ENCODE peak calls at places on chromosomes 11 and 22, in five cellular contexts. Y, J, R, X and W are unnamed samples.

GRCh38 chr11:28049338-28050216 is 58.4 kb downstream of the KIF18A start:
- DNase-seq in J (no peak), X (peak; percentile 32), R (peak; percentile 47), Y (no peak), W (no peak)

GRCh38 chr11:120055646-120056045 is 82.3 kb downstream of the TRIM29 start:
- DNase-seq in Y (no peak), R (no peak), J (peak; percentile 38), X (peak; percentile 8), W (no peak)

GRCh38 chr11:119484741-119485605 is 62.0 kb upstream of the THY1 start:
- DNase-seq in X (no peak), R (no peak), J (no peak), Y (no peak), W (no peak)

GRCh38 chr22:46055851-46056168 is 78.8 kb upstream of the WNT7B start:
- DNase-seq in Y (no peak), J (no peak), R (peak; percentile 7), X (no peak), W (no peak)

GRCh38 chr11:37721485-37721884 is 1123.4 kb upstream of the RAG2 start:
- DNase-seq in X (peak; percentile 49), Y (no peak), J (no peak), R (no peak), W (no peak)

GRCh38 chr22:20569059-20570058 is 61.9 kb downstream of the MED15 start:
- DNase-seq in J (peak; percentile 90), Y (no peak), X (peak; percentile 96), R (peak; percentile 98), W (no peak)

GRCh38 chr11:3659595-3660515 is 11.3 kb downstream of the CHRNA10 start:
- DNase-seq in Y (no peak), J (no peak), X (no peak), R (no peak), W (peak; percentile 15)

GRCh38 chr11:45108070-45109064 is 38.1 kb upstream of the PRDM11 start:
- DNase-seq in R (no peak), Y (no peak), X (no peak), J (no peak), W (no peak)

GRCh38 chr11:118872403-118872821 is 11.3 kb upstream of the CXCR5 start:
- DNase-seq in Y (peak; percentile 99), J (no peak), X (no peak), R (no peak), W (no peak)

GRCh38 chr11:76670475-76671235 is at the start of gene LRRC32:
- DNase-seq in Y (no peak), X (no peak), J (no peak), R (no peak), W (no peak)

GRCh38 chr11:71138737-71139425 is 113.5 kb downstream of the SHANK2 start:
- DNase-seq in R (no peak), Y (no peak), X (no peak), J (no peak), W (no peak)

GRCh38 chr22:40235418-40235817 is 57.7 kb downstream of the TNRC6B start:
- DNase-seq in X (no peak), Y (no peak), J (no peak), R (no peak), W (no peak)

GRCh38 chr22:28034760-28035401 is 115.8 kb upstream of the PITPNB start:
- DNase-seq in J (no peak), X (peak; percentile 85), Y (no peak), R (peak; percentile 86), W (no peak)

GRCh38 chr22:49244466-49245420 is 582.9 kb downstream of the BRD1 start:
- DNase-seq in X (no peak), J (no peak), Y (no peak), R (no peak), W (no peak)

GRCh38 chr11:4125141-4125540 is 30.5 kb downstream of the RRM1 start:
- DNase-seq in R (peak; percentile 5), X (peak; percentile 33), Y (no peak), J (no peak), W (no peak)

GRCh38 chr11:996681-997080 is 39.8 kb downstream of the MUC6 start:
- DNase-seq in R (no peak), J (no peak), Y (no peak), X (no peak), W (no peak)

GRCh38 chr11:997907-998306 is 38.6 kb downstream of the MUC6 start:
- DNase-seq in Y (no peak), X (no peak), J (no peak), R (no peak), W (no peak)

GRCh38 chr11:995058-995751 is 41.3 kb downstream of the MUC6 start:
- DNase-seq in J (no peak), X (no peak), R (no peak), Y (no peak), W (peak; percentile 19)

GRCh38 chr11:993632-994167 is 42.8 kb downstream of the MUC6 start:
- DNase-seq in Y (no peak), X (no peak), J (no peak), R (no peak), W (no peak)

GRCh38 chr11:995752-996420 is 40.6 kb downstream of the MUC6 start:
- DNase-seq in R (peak; percentile 48), J (no peak), X (peak; percentile 24), Y (no peak), W (no peak)
- H3K4me3 ChIP-seq in R (no peak overlapping the region), J (no peak overlapping the region), X (no peak overlapping the region), Y (no peak overlapping the region), W (no peak overlapping the region)

GRCh38 chr11:131408011-131408640 is 37.7 kb downstream of the NTM start:
- DNase-seq in X (peak; percentile 10), R (peak; percentile 16), Y (peak; percentile 79), J (no peak), W (peak; percentile 59)
- TF ChIP-seq CTCF in X (peak; percentile 16), R (peak; percentile 48), Y (peak; percentile 90), J (peak; percentile 52), W (peak; percentile 95)

DNA sequence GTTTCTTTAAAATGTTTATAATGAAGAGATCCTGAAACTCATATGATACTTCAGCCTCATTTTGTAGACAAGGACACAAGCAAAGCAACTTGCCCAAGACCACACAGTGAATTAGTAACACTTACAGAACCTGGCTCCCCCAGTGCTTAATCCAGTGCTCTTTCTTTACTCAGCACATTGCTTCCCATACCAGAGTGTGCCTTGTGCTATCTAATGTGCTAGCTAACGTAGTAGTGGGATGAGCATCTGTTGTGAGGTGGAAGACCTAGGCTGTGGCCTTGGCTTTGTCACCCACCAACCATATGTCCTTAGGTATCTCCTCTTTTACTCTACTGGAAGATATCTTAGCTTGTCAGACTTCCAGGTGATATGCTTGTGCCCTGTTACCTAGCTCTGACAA is 5.1 kb downstream of the SPCS2 start:
- DNase-seq in J (no peak), X (no peak), R (no peak), Y (no peak), W (no peak)
- H3K4me3 ChIP-seq in J (no peak overlapping the region), X (no peak overlapping the region), R (no peak overlapping the region), Y (peak overlapping the region; percentile 46), W (no peak overlapping the region)

DNA sequence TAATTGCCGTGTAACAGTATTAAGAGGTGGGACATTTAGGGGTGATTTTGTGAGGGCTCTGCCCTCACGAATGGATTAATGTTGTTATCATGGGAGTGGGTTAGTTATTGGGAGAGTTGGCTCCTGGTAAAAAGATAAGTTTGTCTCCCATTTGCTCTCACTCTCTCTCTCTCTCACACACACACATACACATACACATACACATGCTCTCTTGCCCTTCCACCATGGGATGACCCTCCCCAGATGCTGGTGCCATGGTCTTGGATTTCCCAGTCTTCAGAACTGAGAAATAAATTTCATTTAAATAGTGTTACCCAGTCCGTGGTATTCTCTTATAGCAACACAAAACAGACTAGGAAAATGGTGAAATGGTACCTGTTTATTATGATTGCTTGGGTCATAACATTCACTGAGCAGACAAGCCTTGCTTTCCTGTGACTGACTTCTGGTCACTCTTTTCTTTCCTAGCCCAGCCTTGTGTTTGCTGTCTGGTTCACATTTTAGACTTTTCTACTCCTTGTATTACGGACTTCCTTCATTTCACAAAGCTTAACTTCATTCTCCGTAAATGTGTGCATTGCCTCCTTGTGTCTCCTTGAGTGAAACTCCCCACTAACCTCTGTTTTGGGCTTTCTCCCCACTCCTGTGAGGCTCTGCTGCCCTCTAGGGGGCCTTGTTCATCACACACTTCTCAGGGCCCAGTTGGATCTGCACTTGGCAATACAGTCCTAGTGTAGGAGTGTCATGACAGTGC is 206.5 kb upstream of the CTSC start:
- DNase-seq in R (peak; percentile 95), Y (peak; percentile 80), X (peak; percentile 96), J (peak; percentile 89), W (peak; percentile 33)
- TF ChIP-seq CTCF in R (peak; percentile 100), Y (peak; percentile 98), X (peak; percentile 100), J (peak; percentile 99), W (peak; percentile 97)

GRCh38 chr22:24426859-24427499 is 420 bp upstream of the ADORA2A start:
- DNase-seq in X (no peak), J (no peak), R (no peak), Y (no peak), W (no peak)
- H3K4me3 ChIP-seq in X (no peak overlapping the region), J (no peak overlapping the region), R (no peak overlapping the region), Y (peak overlapping the region; percentile 79), W (no peak overlapping the region)

GRCh38 chr11:69212121-69213110 is 56.7 kb downstream of the SMIM38 start:
- DNase-seq in Y (no peak), X (peak; percentile 4), R (no peak), J (no peak), W (no peak)
- TF ChIP-seq CTCF in Y (no peak), X (peak; percentile 30), R (peak; percentile 26), J (peak; percentile 54), W (peak; percentile 23)

DNA sequence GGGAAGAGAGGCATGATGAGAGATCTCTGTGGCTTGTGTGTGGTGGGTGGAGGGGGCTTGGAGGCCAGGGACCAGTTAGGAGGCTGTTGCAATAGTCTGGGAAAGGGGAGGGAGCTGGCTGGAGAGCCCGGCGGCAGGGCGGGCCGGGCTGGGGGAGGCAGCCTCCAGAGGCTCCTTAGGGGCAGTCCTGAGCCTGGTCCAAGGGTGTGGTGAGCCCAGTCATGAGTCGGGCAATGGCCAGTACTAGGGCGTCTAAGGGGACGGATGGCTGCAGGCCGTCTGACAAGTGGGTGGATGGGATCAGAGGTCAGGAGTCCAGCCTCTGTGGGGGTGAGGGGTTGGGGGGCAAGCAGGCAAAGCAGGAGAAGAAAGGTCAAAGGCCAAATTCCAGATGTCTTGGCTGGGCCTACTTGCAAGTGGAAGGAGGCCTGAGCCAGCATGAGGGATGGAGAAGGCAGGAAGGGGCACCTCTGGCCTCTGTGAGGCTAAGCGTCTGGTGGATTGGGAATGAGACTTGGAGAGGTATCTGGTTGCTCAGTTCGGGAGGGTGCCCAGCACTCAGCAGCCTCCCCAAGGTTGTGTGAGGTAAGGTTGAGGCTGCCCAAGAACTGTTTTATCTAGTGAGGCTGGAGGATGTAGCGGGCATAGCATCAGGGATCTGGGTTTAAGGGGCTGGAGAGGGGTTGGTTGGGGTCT is 6.0 kb upstream of the CD248 start:
- DNase-seq in R (peak; percentile 91), X (peak; percentile 67), J (no peak), Y (no peak), W (no peak)
- H3K4me3 ChIP-seq in R (no peak overlapping the region), X (no peak overlapping the region), J (no peak overlapping the region), Y (no peak overlapping the region), W (no peak overlapping the region)

DNA sequence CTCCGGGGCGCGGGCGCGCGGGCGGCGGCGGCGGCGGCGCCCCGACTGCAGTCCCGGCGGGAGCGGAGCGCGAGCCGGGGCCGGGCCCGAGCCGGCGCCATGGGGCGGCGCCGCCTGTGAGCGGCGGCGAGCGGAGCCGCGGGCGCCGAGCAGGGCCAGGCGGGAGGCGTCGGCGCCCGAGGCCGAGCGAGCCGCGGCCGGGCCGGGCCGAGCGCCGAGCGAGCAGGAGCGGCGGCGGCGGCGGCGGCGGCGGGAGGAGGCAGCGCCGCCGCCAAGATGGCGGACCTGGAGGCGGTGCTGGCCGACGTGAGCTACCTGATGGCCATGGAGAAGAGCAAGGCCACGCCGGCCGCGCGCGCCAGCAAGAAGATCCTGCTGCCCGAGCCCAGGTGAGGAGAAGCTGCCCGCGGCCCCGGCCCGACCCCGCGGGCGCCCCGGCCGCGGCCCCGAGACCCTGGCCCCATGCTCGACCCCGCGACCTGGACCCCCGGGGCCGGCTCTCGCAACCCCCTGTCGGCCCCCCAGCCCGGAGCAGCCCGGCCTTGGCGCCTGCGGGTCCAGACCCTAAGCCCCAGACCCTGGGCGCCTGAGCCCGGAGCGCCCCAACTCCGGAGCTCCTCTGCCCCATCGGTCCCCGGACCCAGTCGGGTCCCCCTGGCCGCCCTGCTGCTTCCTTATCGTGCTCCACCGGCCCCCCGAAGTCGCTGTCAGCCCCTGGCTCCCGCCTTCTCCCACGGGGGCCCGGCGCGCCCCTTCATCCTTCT is at the start of gene GRK2:
- DNase-seq in J (no peak), Y (peak; percentile 55), R (no peak), X (peak; percentile 41), W (no peak)
- TF ChIP-seq CTCF in J (no peak), Y (no peak), R (no peak), X (no peak), W (no peak)